ENCODE peak calls at places on chromosomes 1 and 21, in nine cellular contexts. W, T, D, H, I, Z, P, Q and B are unnamed samples.

GRCh38 chr1:920506-920905 is 3.2 kb upstream of the SAMD11 start:
- DNase-seq in W (no peak), D (no peak), I (no peak), P (no peak), T (no peak), Q (no peak), H (no peak), Z (no peak), B (no peak)

GRCh38 chr1:22315315-22316078 is 136.2 kb upstream of the ZBTB40 start:
- DNase-seq in I (no peak), H (peak; percentile 31), T (no peak), W (no peak), Z (no peak), D (no peak), P (no peak), Q (no peak), B (no peak)

GRCh38 chr1:98557808-98558390 is 103.6 kb upstream of the SNX7 start:
- DNase-seq in D (no peak), Q (no peak), I (no peak), T (peak; percentile 33), Z (no peak), H (no peak), W (no peak), P (no peak), B (peak; percentile 4)

GRCh38 chr1:11318982-11319381 is 46.0 kb downstream of the UBIAD1 start:
- DNase-seq in H (no peak), W (no peak), D (no peak), P (no peak), T (no peak), Z (no peak), Q (no peak), I (no peak), B (peak; percentile 81)

GRCh38 chr1:169106921-169107672 is 607 bp downstream of the ATP1B1 start:
- DNase-seq in Q (no peak), P (no peak), H (no peak), I (no peak), Z (peak; percentile 54), D (peak; percentile 80), W (peak; percentile 61), T (no peak), B (no peak)

GRCh38 chr1:157133431-157133830 is 4.8 kb downstream of the ETV3 start:
- DNase-seq in W (no peak), P (no peak), D (no peak), Q (no peak), Z (no peak), T (no peak), H (no peak), I (no peak), B (no peak)

GRCh38 chr21:30642564-30642963 is at the start of gene KRTAP20-3:
- DNase-seq in D (no peak), Q (no peak), W (no peak), I (no peak), Z (no peak), P (no peak), H (no peak), T (no peak), B (no peak)

GRCh38 chr1:109657970-109658369 is 2.1 kb downstream of the GSTM4 start:
- DNase-seq in W (no peak), H (no peak), Q (no peak), P (no peak), D (no peak), I (peak; percentile 15), T (no peak), Z (no peak), B (no peak)

GRCh38 chr1:37877991-37878544 is 18.7 kb upstream of the MTF1 start:
- DNase-seq in P (no peak), T (no peak), Q (no peak), Z (no peak), W (no peak), I (no peak), D (no peak), H (no peak), B (no peak)

GRCh38 chr1:108661030-108661609 is at the start of gene HENMT1:
- DNase-seq in W (peak; percentile 81), Q (peak; percentile 60), I (peak; percentile 79), D (peak; percentile 94), Z (peak; percentile 77), P (peak; percentile 57), H (peak; percentile 90), T (peak; percentile 79), B (peak; percentile 84)

GRCh38 chr1:64093941-64094340 is 109.5 kb upstream of the UBE2U start:
- DNase-seq in W (no peak), P (no peak), Z (no peak), H (no peak), I (no peak), Q (no peak), D (no peak), T (peak; percentile 59), B (no peak)

GRCh38 chr1:8010080-8010664 is 15.9 kb downstream of the ERRFI1 start:
- DNase-seq in W (no peak), P (no peak), H (no peak), T (peak; percentile 29), Z (no peak), Q (peak; percentile 18), I (no peak), D (no peak), B (no peak)

GRCh38 chr1:99558539-99558938 is 87.4 kb upstream of the PALMD start:
- DNase-seq in D (no peak), I (no peak), H (no peak), Q (no peak), T (peak; percentile 71), W (no peak), Z (no peak), P (no peak), B (no peak)

GRCh38 chr1:160862151-160863061 is at the start of gene CD244:
- DNase-seq in D (peak; percentile 87), P (peak; percentile 38), Q (no peak), W (peak; percentile 73), H (peak; percentile 74), I (no peak), T (no peak), Z (no peak), B (peak; percentile 19)

GRCh38 chr1:12098786-12099185 is 35.7 kb downstream of the TNFRSF8 start:
- DNase-seq in I (no peak), H (no peak), T (peak; percentile 14), Z (no peak), D (no peak), W (no peak), P (no peak), Q (no peak), B (no peak)

GRCh38 chr1:24692351-24692980 is 49.4 kb downstream of the SRRM1 start:
- DNase-seq in H (no peak), W (no peak), Z (no peak), P (no peak), Q (no peak), D (no peak), T (peak; percentile 55), I (no peak), B (no peak)

GRCh38 chr1:165143437-165144065 is 213.0 kb downstream of the LMX1A start:
- DNase-seq in I (no peak), Q (no peak), W (no peak), H (no peak), T (no peak), P (peak; percentile 32), D (no peak), Z (peak; percentile 84), B (peak; percentile 44)

GRCh38 chr1:226558293-226558692 is 9.7 kb downstream of the STUM start:
- DNase-seq in Q (no peak), H (no peak), I (peak; percentile 33), D (no peak), Z (no peak), P (no peak), T (no peak), W (no peak), B (no peak)

GRCh38 chr1:30033276-30034104 is 689.9 kb downstream of the MATN1 start:
- DNase-seq in Q (no peak), H (no peak), D (no peak), I (peak; percentile 32), W (no peak), Z (peak; percentile 27), T (no peak), P (no peak), B (no peak)

GRCh38 chr1:36852586-36852985 is 181.7 kb downstream of the GRIK3 start:
- DNase-seq in D (no peak), Q (no peak), I (no peak), Z (no peak), H (no peak), P (no peak), W (no peak), T (no peak), B (no peak)
- H3K27me3 ChIP-seq in D (no peaks in the 10 kb centered on the region), Q (peaks cover 78% of the 10 kb centered on the region), I (peaks cover 75% of the 10 kb centered on the region), Z (no peaks in the 10 kb centered on the region), H (no peaks in the 10 kb centered on the region), P (peaks cover 82% of the 10 kb centered on the region), W (peaks cover 43% of the 10 kb centered on the region), T (no peaks in the 10 kb centered on the region), B (no peaks in the 10 kb centered on the region)

GRCh38 chr1:53405737-53406136 is 53.5 kb upstream of the DMRTB1 start:
- DNase-seq in I (no peak), D (no peak), T (no peak), H (peak; percentile 13), P (no peak), W (no peak), Q (no peak), Z (no peak), B (no peak)
- H3K27me3 ChIP-seq in I (peaks cover 61% of the 10 kb centered on the region), D (no peaks in the 10 kb centered on the region), T (peaks cover 40% of the 10 kb centered on the region), H (no peaks in the 10 kb centered on the region), P (peaks cover 33% of the 10 kb centered on the region), W (peaks cover 13% of the 10 kb centered on the region), Q (peaks cover 23% of the 10 kb centered on the region), Z (peaks cover 4% of the 10 kb centered on the region), B (peaks cover 2% of the 10 kb centered on the region)

GRCh38 chr1:200048244-200048643 is 20.7 kb downstream of the NR5A2 start:
- DNase-seq in I (no peak), T (no peak), W (no peak), Z (peak; percentile 84), H (no peak), Q (no peak), P (no peak), D (peak; percentile 33), B (peak; percentile 73)
- H3K27me3 ChIP-seq in I (peaks cover 44% of the 10 kb centered on the region), T (peaks cover 4% of the 10 kb centered on the region), W (peaks cover 42% of the 10 kb centered on the region), Z (peaks cover 10% of the 10 kb centered on the region), H (no peaks in the 10 kb centered on the region), Q (peaks cover 45% of the 10 kb centered on the region), P (peaks cover 56% of the 10 kb centered on the region), D (peaks cover 2% of the 10 kb centered on the region), B (peaks cover 15% of the 10 kb centered on the region)

GRCh38 chr1:90718411-90719320 is 1.6 kb upstream of the BARHL2 start:
- DNase-seq in D (no peak), H (peak; percentile 48), Q (no peak), W (no peak), I (no peak), T (no peak), Z (peak; percentile 74), P (no peak), B (peak; percentile 81)

GRCh38 chr1:90717665-90718410 is 736 bp upstream of the BARHL2 start:
- DNase-seq in P (no peak), W (no peak), Z (peak; percentile 83), Q (no peak), T (no peak), D (no peak), I (no peak), H (no peak), B (peak; percentile 96)

GRCh38 chr1:90721210-90722194 is 4.4 kb upstream of the BARHL2 start:
- DNase-seq in H (peak; percentile 49), D (peak; percentile 84), I (no peak), Q (no peak), T (peak; percentile 25), Z (peak; percentile 82), P (peak; percentile 48), W (no peak), B (peak; percentile 84)

GRCh38 chr1:90720137-90720636 is 3.1 kb upstream of the BARHL2 start:
- DNase-seq in Z (no peak), Q (no peak), P (no peak), T (no peak), I (no peak), D (no peak), H (no peak), W (no peak), B (no peak)

GRCh38 chr1:90719321-90720136 is 2.4 kb upstream of the BARHL2 start:
- DNase-seq in I (no peak), W (no peak), Z (peak; percentile 74), H (no peak), Q (no peak), T (no peak), D (no peak), P (no peak), B (peak; percentile 84)
- H3K27me3 ChIP-seq in I (peaks cover 98% of the 10 kb centered on the region), W (peaks cover 95% of the 10 kb centered on the region), Z (peaks cover 99% of the 10 kb centered on the region), H (peaks cover 82% of the 10 kb centered on the region), Q (peaks cover 100% of the 10 kb centered on the region), T (peaks cover 74% of the 10 kb centered on the region), D (peaks cover 16% of the 10 kb centered on the region), P (peaks cover 100% of the 10 kb centered on the region), B (peaks cover 98% of the 10 kb centered on the region)